ENCODE peak calls at places on chromosomes 5 and 9, in six cellular contexts. One of them, this sample, is unnamed.

GRCh38 chr5:132190161-132190817 is 37.4 kb downstream of the P4HA2 start:
- DNase-seq in anterior cingulate cortex: no peak
- DNase-seq in myocyte: peak; percentile 91
- DNase-seq in right cardiac atrium: no peak
- DNase-seq in posterior vena cava: no peak
- DNase-seq in H4: peak; percentile 78
- DNase-seq in this sample: no peak

GRCh38 chr9:76817489-76817888 is 53.3 kb downstream of the PCA3 start:
- DNase-seq in posterior vena cava: no peak
- DNase-seq in H4: peak; percentile 87
- DNase-seq in myocyte: peak; percentile 71
- DNase-seq in right cardiac atrium: no peak
- DNase-seq in anterior cingulate cortex: no peak
- DNase-seq in this sample: no peak

GRCh38 chr5:8981016-8981415 is 564.9 kb downstream of the SEMA5A start:
- DNase-seq in H4: no peak
- DNase-seq in posterior vena cava: no peak
- DNase-seq in anterior cingulate cortex: no peak
- DNase-seq in right cardiac atrium: no peak
- DNase-seq in myocyte: no peak
- DNase-seq in this sample: no peak

GRCh38 chr9:114082017-114082735 is 4.1 kb upstream of the AMBP start:
- DNase-seq in anterior cingulate cortex: no peak
- DNase-seq in right cardiac atrium: peak; percentile 92
- DNase-seq in posterior vena cava: peak; percentile 93
- DNase-seq in myocyte: peak; percentile 93
- DNase-seq in H4: peak; percentile 81
- DNase-seq in this sample: peak; percentile 88

GRCh38 chr5:56522972-56523371 is 289.8 kb upstream of the ANKRD55 start:
- DNase-seq in right cardiac atrium: peak; percentile 64
- DNase-seq in posterior vena cava: no peak
- DNase-seq in myocyte: no peak
- DNase-seq in anterior cingulate cortex: no peak
- DNase-seq in H4: no peak
- DNase-seq in this sample: no peak

GRCh38 chr5:93141969-93142368 is 439.1 kb downstream of the NR2F1-AS1 start:
- DNase-seq in posterior vena cava: no peak
- DNase-seq in myocyte: no peak
- DNase-seq in right cardiac atrium: no peak
- DNase-seq in H4: no peak
- DNase-seq in anterior cingulate cortex: no peak
- DNase-seq in this sample: no peak

GRCh38 chr5:73370620-73371583 is 77.7 kb downstream of the FOXD1 start:
- DNase-seq in myocyte: peak; percentile 77
- DNase-seq in right cardiac atrium: no peak
- DNase-seq in posterior vena cava: no peak
- DNase-seq in anterior cingulate cortex: no peak
- DNase-seq in H4: peak; percentile 74
- DNase-seq in this sample: no peak

GRCh38 chr5:125424851-125425250 is 678.4 kb upstream of the ZNF608 start:
- DNase-seq in right cardiac atrium: no peak
- DNase-seq in posterior vena cava: no peak
- DNase-seq in myocyte: no peak
- DNase-seq in anterior cingulate cortex: no peak
- DNase-seq in H4: no peak
- DNase-seq in this sample: no peak

GRCh38 chr9:136860529-136860928 is 5.6 kb downstream of the EDF1 start:
- DNase-seq in myocyte: no peak
- DNase-seq in anterior cingulate cortex: no peak
- DNase-seq in right cardiac atrium: peak; percentile 46
- DNase-seq in posterior vena cava: no peak
- DNase-seq in H4: no peak
- DNase-seq in this sample: no peak

GRCh38 chr5:14491505-14491904 is 90.1 kb upstream of the OTULINL start:
- DNase-seq in right cardiac atrium: peak; percentile 63
- DNase-seq in posterior vena cava: no peak
- DNase-seq in myocyte: no peak
- DNase-seq in anterior cingulate cortex: no peak
- DNase-seq in H4: no peak
- DNase-seq in this sample: no peak

GRCh38 chr9:134299883-134300282 is 26.4 kb upstream of the RXRA start:
- DNase-seq in myocyte: no peak
- DNase-seq in posterior vena cava: no peak
- DNase-seq in H4: no peak
- DNase-seq in right cardiac atrium: peak; percentile 51
- DNase-seq in anterior cingulate cortex: no peak
- DNase-seq in this sample: no peak

GRCh38 chr5:115126303-115126702 is 43.4 kb downstream of the TRIM36 start:
- DNase-seq in right cardiac atrium: no peak
- DNase-seq in posterior vena cava: no peak
- DNase-seq in myocyte: no peak
- DNase-seq in H4: no peak
- DNase-seq in anterior cingulate cortex: no peak
- DNase-seq in this sample: no peak

GRCh38 chr9:73118898-73119554 is 32.6 kb upstream of the ANXA1 start:
- DNase-seq in right cardiac atrium: no peak
- DNase-seq in myocyte: peak; percentile 29
- DNase-seq in H4: peak; percentile 77
- DNase-seq in anterior cingulate cortex: no peak
- DNase-seq in posterior vena cava: no peak
- DNase-seq in this sample: no peak

GRCh38 chr5:126044111-126044668 is 379.0 kb upstream of the GRAMD2B start:
- DNase-seq in myocyte: peak; percentile 85
- DNase-seq in posterior vena cava: no peak
- DNase-seq in anterior cingulate cortex: no peak
- DNase-seq in H4: peak; percentile 80
- DNase-seq in right cardiac atrium: peak; percentile 44
- DNase-seq in this sample: no peak

GRCh38 chr9:80556631-80557030 is 984.9 kb downstream of the TLE4 start:
- DNase-seq in right cardiac atrium: no peak
- DNase-seq in H4: no peak
- DNase-seq in posterior vena cava: no peak
- DNase-seq in myocyte: no peak
- DNase-seq in anterior cingulate cortex: no peak
- DNase-seq in this sample: no peak

GRCh38 chr5:59171131-59171530 is 588.3 kb downstream of the RAB3C start:
- DNase-seq in anterior cingulate cortex: no peak
- DNase-seq in right cardiac atrium: no peak
- DNase-seq in H4: no peak
- DNase-seq in myocyte: no peak
- DNase-seq in posterior vena cava: no peak
- DNase-seq in this sample: no peak

GRCh38 chr5:9025942-9026341 is 519.9 kb downstream of the SEMA5A start:
- DNase-seq in H4: no peak
- DNase-seq in anterior cingulate cortex: no peak
- DNase-seq in posterior vena cava: no peak
- DNase-seq in myocyte: no peak
- DNase-seq in right cardiac atrium: no peak
- DNase-seq in this sample: no peak

GRCh38 chr5:92687793-92688467 is 893.1 kb downstream of the NR2F1-AS1 start:
- DNase-seq in myocyte: peak; percentile 60
- DNase-seq in H4: peak; percentile 36
- DNase-seq in anterior cingulate cortex: no peak
- DNase-seq in right cardiac atrium: no peak
- DNase-seq in posterior vena cava: no peak
- DNase-seq in this sample: no peak

GRCh38 chr5:141382469-141383294 is at the start of gene PCDHGA7:
- DNase-seq in anterior cingulate cortex: no peak
- DNase-seq in right cardiac atrium: no peak
- DNase-seq in posterior vena cava: no peak
- DNase-seq in H4: no peak
- DNase-seq in myocyte: no peak
- DNase-seq in this sample: no peak

GRCh38 chr5:143966280-143966679 is 154.3 kb downstream of the HMHB1 start:
- DNase-seq in right cardiac atrium: no peak
- DNase-seq in myocyte: no peak
- DNase-seq in posterior vena cava: no peak
- DNase-seq in H4: no peak
- DNase-seq in anterior cingulate cortex: no peak
- DNase-seq in this sample: no peak

This sample was measured in stimulated activated naive CD8-positive, alpha-beta T cell treated with anti-CD3 and anti-CD28 coated beads, Interleukin-15, Interleukin-2, amounts not matched to agents 100 U/mL and 50 U/mL, for 24 hours.